ENCODE peak calls at places on chromosomes 1 and 21, in five cellular contexts. One of them, this sample, is unnamed. For H3K4me1, the result is how much of the 10 kb centered on the place peaks cover.

GRCh38 chr1:9996624-9997582 is at the start of gene RBP7:
- DNase-seq in suprapubic skin: peak
- DNase-seq in HCT116: no peak
- DNase-seq in HepG2: no peak
- DNase-seq in ovary: peak
- DNase-seq in this sample: peak

GRCh38 chr1:1543706-1544099 is 3.3 kb upstream of the TMEM240 start:
- DNase-seq in ovary: no peak
- DNase-seq in suprapubic skin: peak
- DNase-seq in HepG2: no peak
- DNase-seq in HCT116: no peak
- DNase-seq in this sample: peak

GRCh38 chr1:114700026-114700600 is 4.8 kb upstream of the AMPD1 start:
- DNase-seq in HepG2: no peak
- DNase-seq in HCT116: no peak
- DNase-seq in suprapubic skin: no peak
- DNase-seq in ovary: no peak
- DNase-seq in this sample: no peak

GRCh38 chr1:37667023-37667769 is 25.1 kb upstream of the CDCA8 start:
- DNase-seq in suprapubic skin: no peak
- DNase-seq in HepG2: no peak
- DNase-seq in ovary: no peak
- DNase-seq in HCT116: no peak
- DNase-seq in this sample: no peak

GRCh38 chr1:181077576-181078242 is 10.8 kb upstream of the IER5 start:
- DNase-seq in HCT116: no peak
- DNase-seq in ovary: no peak
- DNase-seq in suprapubic skin: no peak
- DNase-seq in HepG2: no peak
- DNase-seq in this sample: no peak

GRCh38 chr1:32448773-32449456 is 16.0 kb upstream of the ZBTB8B start:
- DNase-seq in HepG2: peak
- DNase-seq in ovary: no peak
- DNase-seq in HCT116: peak
- DNase-seq in suprapubic skin: no peak
- DNase-seq in this sample: no peak

GRCh38 chr1:151715726-151716404 is 738 bp downstream of the CELF3 start:
- DNase-seq in HCT116: no peak
- DNase-seq in ovary: no peak
- DNase-seq in suprapubic skin: no peak
- DNase-seq in HepG2: peak
- DNase-seq in this sample: no peak

GRCh38 chr1:1183833-1184775 is 10.4 kb downstream of the TTLL10 start:
- DNase-seq in HepG2: no peak
- DNase-seq in HCT116: no peak
- DNase-seq in suprapubic skin: peak
- DNase-seq in ovary: no peak
- DNase-seq in this sample: no peak

GRCh38 chr1:177589166-177589565 is 380.7 kb downstream of the SEC16B start:
- DNase-seq in HepG2: no peak
- DNase-seq in suprapubic skin: no peak
- DNase-seq in HCT116: no peak
- DNase-seq in ovary: no peak
- DNase-seq in this sample: peak

GRCh38 chr1:17460265-17460664 is 20.8 kb upstream of the RCC2 start:
- DNase-seq in HepG2: no peak
- DNase-seq in suprapubic skin: no peak
- DNase-seq in ovary: no peak
- DNase-seq in HCT116: no peak
- DNase-seq in this sample: peak

GRCh38 chr1:37633950-37634553 is 640 bp downstream of the RSPO1 start:
- DNase-seq in HepG2: no peak
- DNase-seq in ovary: no peak
- DNase-seq in HCT116: no peak
- DNase-seq in suprapubic skin: no peak
- DNase-seq in this sample: no peak

GRCh38 chr1:2505461-2505994 is 20.9 kb downstream of the PANK4 start:
- DNase-seq in HepG2: no peak
- DNase-seq in suprapubic skin: no peak
- DNase-seq in HCT116: no peak
- DNase-seq in ovary: no peak
- DNase-seq in this sample: no peak

GRCh38 chr1:154420172-154420571 is 15.0 kb downstream of the IL6R start:
- DNase-seq in HCT116: no peak
- DNase-seq in suprapubic skin: peak
- DNase-seq in HepG2: peak
- DNase-seq in ovary: peak
- DNase-seq in this sample: peak

GRCh38 chr1:154422521-154422920 is 17.4 kb downstream of the IL6R start:
- DNase-seq in ovary: no peak
- DNase-seq in HepG2: no peak
- DNase-seq in HCT116: no peak
- DNase-seq in suprapubic skin: no peak
- DNase-seq in this sample: no peak

GRCh38 chr1:154418898-154419619 is 13.9 kb downstream of the IL6R start:
- DNase-seq in suprapubic skin: no peak
- DNase-seq in HepG2: no peak
- DNase-seq in ovary: no peak
- DNase-seq in HCT116: no peak
- DNase-seq in this sample: no peak

GRCh38 chr1:154419620-154420020 is 14.5 kb downstream of the IL6R start:
- DNase-seq in suprapubic skin: peak
- DNase-seq in HCT116: no peak
- DNase-seq in HepG2: peak
- DNase-seq in ovary: peak
- DNase-seq in this sample: peak

GRCh38 chr1:154420961-154421924 is 16.1 kb downstream of the IL6R start:
- DNase-seq in HCT116: no peak
- DNase-seq in suprapubic skin: no peak
- DNase-seq in ovary: peak
- DNase-seq in HepG2: no peak
- DNase-seq in this sample: no peak
- H3K4me1 ChIP-seq in HCT116: half or more
- H3K4me1 ChIP-seq in suprapubic skin: half or more
- H3K4me1 ChIP-seq in ovary: under half
- H3K4me1 ChIP-seq in HepG2: half or more
- H3K4me1 ChIP-seq in this sample: half or more

DNA sequence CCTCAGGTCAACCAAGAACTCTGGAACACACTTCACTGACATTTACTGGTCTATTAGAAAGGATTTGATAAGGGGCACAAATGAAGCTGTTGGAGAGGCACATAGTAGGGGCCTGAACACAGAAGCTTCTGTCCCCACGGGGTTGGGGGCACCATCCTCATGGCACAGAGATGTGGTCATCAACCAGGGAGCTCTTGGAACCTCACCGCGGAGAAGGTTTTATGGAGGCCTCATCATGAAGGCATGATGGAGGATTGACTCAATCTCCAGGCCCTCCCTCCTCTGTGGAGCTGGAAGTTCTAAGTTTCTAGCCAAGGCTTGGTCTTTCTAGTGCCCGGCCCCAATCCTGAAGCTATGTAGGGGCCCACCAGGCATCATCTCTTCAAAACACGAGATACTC is 23.6 kb downstream of the MX1 start:
- DNase-seq in HCT116: no peak
- DNase-seq in HepG2: no peak
- DNase-seq in ovary: no peak
- DNase-seq in suprapubic skin: peak
- DNase-seq in this sample: no peak
- TF ChIP-seq POLR2A in HCT116: no peak
- TF ChIP-seq POLR2A in HepG2: no peak
- TF ChIP-seq POLR2A in ovary: no peak
- TF ChIP-seq POLR2A in suprapubic skin: no peak
- TF ChIP-seq POLR2A in this sample: no peak

GRCh38 chr1:205257735-205258134 is 30.0 kb downstream of the TMCC2 start:
- DNase-seq in suprapubic skin: no peak
- DNase-seq in HepG2: no peak
- DNase-seq in ovary: no peak
- DNase-seq in HCT116: no peak
- DNase-seq in this sample: no peak

GRCh38 chr1:205258313-205259176 is 30.8 kb downstream of the TMCC2 start:
- DNase-seq in HepG2: no peak
- DNase-seq in ovary: no peak
- DNase-seq in HCT116: no peak
- DNase-seq in suprapubic skin: no peak
- DNase-seq in this sample: no peak

GRCh38 chr1:205261946-205262668 is 34.4 kb downstream of the TMCC2 start:
- DNase-seq in suprapubic skin: no peak
- DNase-seq in ovary: no peak
- DNase-seq in HCT116: no peak
- DNase-seq in HepG2: no peak
- DNase-seq in this sample: no peak

GRCh38 chr1:205259361-205259832 is 31.7 kb downstream of the TMCC2 start:
- DNase-seq in HCT116: no peak
- DNase-seq in suprapubic skin: no peak
- DNase-seq in ovary: no peak
- DNase-seq in HepG2: no peak
- DNase-seq in this sample: no peak

DNA sequence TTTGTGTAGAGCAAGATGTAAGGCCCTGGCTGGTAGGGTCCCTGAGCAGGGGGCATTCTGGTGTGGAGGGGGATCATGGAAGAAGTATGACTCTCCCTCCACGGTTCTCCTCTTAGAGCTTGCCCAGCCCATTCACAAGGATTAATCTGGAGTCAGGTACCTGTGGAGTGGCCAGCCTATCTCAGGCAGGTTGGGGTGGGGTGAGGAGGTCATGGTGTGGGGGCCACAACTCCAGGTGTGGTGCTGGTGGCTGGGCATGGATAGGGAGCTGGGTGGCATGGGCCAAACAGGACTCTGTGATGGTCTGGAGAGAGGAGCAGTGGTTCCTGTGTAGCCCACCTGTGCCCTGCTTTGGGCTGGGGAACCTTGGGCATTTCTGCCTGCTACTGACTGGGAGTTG is 32.3 kb downstream of the TMCC2 start:
- DNase-seq in suprapubic skin: no peak
- DNase-seq in HepG2: no peak
- DNase-seq in HCT116: no peak
- DNase-seq in ovary: no peak
- DNase-seq in this sample: no peak
- H3K4me1 ChIP-seq in suprapubic skin: under half
- H3K4me1 ChIP-seq in HepG2: under half
- H3K4me1 ChIP-seq in HCT116: half or more
- H3K4me1 ChIP-seq in ovary: under half
- H3K4me1 ChIP-seq in this sample: under half

GRCh38 chr21:37516998-37517397 is 150.4 kb downstream of the DYRK1A start:
- DNase-seq in ovary: no peak
- DNase-seq in HCT116: no peak
- DNase-seq in HepG2: no peak
- DNase-seq in suprapubic skin: no peak
- DNase-seq in this sample: no peak

GRCh38 chr21:37509802-37510393 is 143.3 kb downstream of the DYRK1A start:
- DNase-seq in ovary: no peak
- DNase-seq in suprapubic skin: no peak
- DNase-seq in HepG2: no peak
- DNase-seq in HCT116: no peak
- DNase-seq in this sample: no peak

GRCh38 chr21:37513383-37513782 is 146.8 kb downstream of the DYRK1A start:
- DNase-seq in HCT116: no peak
- DNase-seq in HepG2: no peak
- DNase-seq in suprapubic skin: no peak
- DNase-seq in ovary: no peak
- DNase-seq in this sample: no peak

GRCh38 chr21:37511848-37512247 is 145.3 kb downstream of the DYRK1A start:
- DNase-seq in suprapubic skin: no peak
- DNase-seq in HepG2: no peak
- DNase-seq in ovary: no peak
- DNase-seq in HCT116: no peak
- DNase-seq in this sample: no peak

GRCh38 chr21:37514038-37514665 is 147.6 kb downstream of the DYRK1A start:
- DNase-seq in suprapubic skin: no peak
- DNase-seq in HepG2: no peak
- DNase-seq in ovary: no peak
- DNase-seq in HCT116: no peak
- DNase-seq in this sample: no peak
- TF ChIP-seq POLR2A in suprapubic skin: no peak
- TF ChIP-seq POLR2A in HepG2: no peak
- TF ChIP-seq POLR2A in ovary: no peak
- TF ChIP-seq POLR2A in HCT116: no peak
- TF ChIP-seq POLR2A in this sample: no peak

GRCh38 chr1:23614128-23614660 is 54.9 kb upstream of the ID3 start:
- DNase-seq in HepG2: no peak
- DNase-seq in HCT116: no peak
- DNase-seq in suprapubic skin: no peak
- DNase-seq in ovary: no peak
- DNase-seq in this sample: no peak

GRCh38 chr1:23613191-23614126 is 54.2 kb upstream of the ID3 start:
- DNase-seq in HepG2: no peak
- DNase-seq in HCT116: no peak
- DNase-seq in suprapubic skin: no peak
- DNase-seq in ovary: no peak
- DNase-seq in this sample: no peak

GRCh38 chr1:23610677-23611076 is 51.4 kb upstream of the ID3 start:
- DNase-seq in suprapubic skin: no peak
- DNase-seq in HepG2: no peak
- DNase-seq in HCT116: no peak
- DNase-seq in ovary: no peak
- DNase-seq in this sample: no peak

GRCh38 chr1:23609971-23610370 is 50.7 kb upstream of the ID3 start:
- DNase-seq in ovary: no peak
- DNase-seq in HepG2: no peak
- DNase-seq in suprapubic skin: no peak
- DNase-seq in HCT116: no peak
- DNase-seq in this sample: no peak

GRCh38 chr1:23611601-23612327 is 52.5 kb upstream of the ID3 start:
- DNase-seq in HepG2: no peak
- DNase-seq in suprapubic skin: no peak
- DNase-seq in ovary: no peak
- DNase-seq in HCT116: no peak
- DNase-seq in this sample: no peak
- H3K4me1 ChIP-seq in HepG2: under half
- H3K4me1 ChIP-seq in suprapubic skin: under half
- H3K4me1 ChIP-seq in ovary: under half
- H3K4me1 ChIP-seq in HCT116: under half
- H3K4me1 ChIP-seq in this sample: under half

DNA sequence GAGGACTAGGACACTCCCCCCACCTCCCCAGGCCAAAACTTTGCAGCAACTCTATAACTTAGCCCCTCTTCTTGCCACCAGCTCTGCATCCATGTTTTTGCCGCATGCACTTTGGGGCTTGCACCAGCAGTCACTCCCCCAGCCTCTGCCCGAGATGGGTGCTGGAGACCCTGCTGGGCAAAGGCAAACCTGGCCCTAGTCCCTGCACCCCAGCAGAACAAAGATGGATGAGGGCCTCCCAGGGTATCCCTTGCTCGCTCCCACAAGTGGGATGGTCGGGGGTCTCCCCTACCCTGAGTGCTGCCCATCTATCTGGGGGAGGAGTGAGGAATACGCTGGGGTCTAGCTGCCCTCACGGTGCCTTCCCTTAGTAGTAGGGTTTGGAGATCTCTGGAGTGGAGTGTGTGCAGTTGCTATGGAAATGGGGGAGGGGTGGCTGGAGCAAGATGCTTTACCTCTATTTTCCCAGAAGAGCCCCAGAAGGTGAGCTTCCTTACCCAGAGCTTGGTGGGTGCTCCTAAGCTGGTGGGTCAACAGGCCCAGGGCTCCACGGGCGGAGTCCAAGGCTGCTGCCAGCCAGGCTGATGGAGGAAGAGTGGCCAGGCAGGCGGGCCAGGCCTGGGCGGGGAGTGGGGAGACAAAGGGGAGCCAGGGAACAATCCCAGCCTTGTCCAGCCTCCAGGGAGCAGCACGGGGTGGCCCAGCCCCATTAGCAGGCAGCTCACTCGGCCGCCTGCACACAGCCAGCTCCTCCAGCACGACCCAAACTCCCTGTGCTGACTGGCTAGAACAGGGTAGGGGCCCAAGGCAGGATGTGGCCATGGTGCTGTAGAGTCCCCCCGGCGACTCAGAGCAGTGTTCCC is at the start of gene PAQR6:
- DNase-seq in HepG2: peak
- DNase-seq in suprapubic skin: no peak
- DNase-seq in ovary: peak
- DNase-seq in HCT116: no peak
- DNase-seq in this sample: no peak
- TF ChIP-seq POLR2A in HepG2: no peak
- TF ChIP-seq POLR2A in suprapubic skin: no peak
- TF ChIP-seq POLR2A in ovary: no peak
- TF ChIP-seq POLR2A in HCT116: no peak
- TF ChIP-seq POLR2A in this sample: no peak

This sample was measured in prostate gland.